ENCODE peak calls at places on chromosomes 4 and X, in five cellular contexts. One of them, this sample, is unnamed. For H3K9me3, the result is how much of the 10 kb centered on the place peaks cover.

GRCh38 chrX:78104447-78105176 is 564 bp downstream of the PGK1 start:
- DNase-seq in transverse colon: peak
- DNase-seq in suprapubic skin: peak
- DNase-seq in stomach: peak
- DNase-seq in HCT116: no peak
- DNase-seq in this sample: no peak

GRCh38 chr4:64230709-64231310 is 178.4 kb downstream of the TECRL start:
- DNase-seq in transverse colon: no peak
- DNase-seq in suprapubic skin: no peak
- DNase-seq in stomach: no peak
- DNase-seq in HCT116: peak
- DNase-seq in this sample: no peak

GRCh38 chrX:123803331-123803983 is 56.4 kb upstream of the XIAP start:
- DNase-seq in transverse colon: no peak
- DNase-seq in suprapubic skin: no peak
- DNase-seq in stomach: no peak
- DNase-seq in HCT116: peak
- DNase-seq in this sample: no peak

GRCh38 chrX:63250253-63250868 is 100.8 kb downstream of the SPIN4 start:
- DNase-seq in transverse colon: peak
- DNase-seq in suprapubic skin: no peak
- DNase-seq in stomach: peak
- DNase-seq in HCT116: peak
- DNase-seq in this sample: no peak

GRCh38 chr4:173167793-173168395 is 717 bp upstream of the GALNT7 start:
- DNase-seq in transverse colon: peak
- DNase-seq in suprapubic skin: peak
- DNase-seq in stomach: peak
- DNase-seq in HCT116: peak
- DNase-seq in this sample: no peak

GRCh38 chr4:38080061-38080531 is 119.9 kb downstream of the PTTG2 start:
- DNase-seq in transverse colon: no peak
- DNase-seq in suprapubic skin: no peak
- DNase-seq in stomach: no peak
- DNase-seq in HCT116: no peak
- DNase-seq in this sample: no peak

GRCh38 chr4:27057662-27058061 is 197.0 kb downstream of the STIM2 start:
- DNase-seq in transverse colon: no peak
- DNase-seq in suprapubic skin: no peak
- DNase-seq in stomach: no peak
- DNase-seq in HCT116: no peak
- DNase-seq in this sample: peak

GRCh38 chrX:151973851-151974335 is 583 bp downstream of the GABRE start:
- DNase-seq in transverse colon: peak
- DNase-seq in suprapubic skin: peak
- DNase-seq in stomach: no peak
- DNase-seq in HCT116: no peak
- DNase-seq in this sample: no peak

GRCh38 chr4:139279723-139280620 is at the start of gene MGARP:
- DNase-seq in transverse colon: no peak
- DNase-seq in suprapubic skin: no peak
- DNase-seq in stomach: no peak
- DNase-seq in HCT116: no peak
- DNase-seq in this sample: no peak

GRCh38 chr4:89558147-89558546 is 250.5 kb upstream of the GPRIN3 start:
- DNase-seq in transverse colon: no peak
- DNase-seq in suprapubic skin: no peak
- DNase-seq in stomach: no peak
- DNase-seq in HCT116: peak
- DNase-seq in this sample: no peak

GRCh38 chr4:160835789-160836188 is 1328.0 kb downstream of the FSTL5 start:
- DNase-seq in transverse colon: no peak
- DNase-seq in suprapubic skin: no peak
- DNase-seq in stomach: no peak
- DNase-seq in HCT116: peak
- DNase-seq in this sample: no peak

GRCh38 chrX:14886252-14886651 is 13.0 kb downstream of the MOSPD2 start:
- DNase-seq in transverse colon: no peak
- DNase-seq in suprapubic skin: no peak
- DNase-seq in stomach: no peak
- DNase-seq in HCT116: no peak
- DNase-seq in this sample: no peak

GRCh38 chr4:95415346-95415771 is 133.4 kb downstream of the UNC5C start:
- DNase-seq in transverse colon: no peak
- DNase-seq in suprapubic skin: no peak
- DNase-seq in stomach: no peak
- DNase-seq in HCT116: no peak
- DNase-seq in this sample: no peak

GRCh38 chr4:110680217-110680616 is 57.3 kb upstream of the PITX2 start:
- DNase-seq in transverse colon: no peak
- DNase-seq in suprapubic skin: no peak
- DNase-seq in stomach: no peak
- DNase-seq in HCT116: no peak
- DNase-seq in this sample: no peak

GRCh38 chr4:48780867-48781219 is 764 bp upstream of the FRYL start:
- DNase-seq in transverse colon: peak
- DNase-seq in suprapubic skin: peak
- DNase-seq in stomach: peak
- DNase-seq in HCT116: no peak
- DNase-seq in this sample: no peak

GRCh38 chr4:68734095-68734494 is 63.6 kb upstream of the UGT2B15 start:
- DNase-seq in transverse colon: no peak
- DNase-seq in suprapubic skin: no peak
- DNase-seq in stomach: no peak
- DNase-seq in HCT116: no peak
- DNase-seq in this sample: no peak

GRCh38 chrX:88366314-88366713 is 380.7 kb upstream of the CPXCR1 start:
- DNase-seq in transverse colon: no peak
- DNase-seq in suprapubic skin: no peak
- DNase-seq in stomach: no peak
- DNase-seq in HCT116: no peak
- DNase-seq in this sample: no peak
- H3K9me3 ChIP-seq in transverse colon: under half
- H3K9me3 ChIP-seq in suprapubic skin: under half
- H3K9me3 ChIP-seq in stomach: under half
- H3K9me3 ChIP-seq in HCT116: under half
- H3K9me3 ChIP-seq in this sample: under half

GRCh38 chrX:68897118-68897517 is 68.3 kb downstream of the EFNB1 start:
- DNase-seq in transverse colon: no peak
- DNase-seq in suprapubic skin: no peak
- DNase-seq in stomach: no peak
- DNase-seq in HCT116: no peak
- DNase-seq in this sample: no peak

GRCh38 chrX:68894513-68895338 is 65.9 kb downstream of the EFNB1 start:
- DNase-seq in transverse colon: peak
- DNase-seq in suprapubic skin: no peak
- DNase-seq in stomach: peak
- DNase-seq in HCT116: no peak
- DNase-seq in this sample: no peak

GRCh38 chrX:68894142-68894512 is 65.3 kb downstream of the EFNB1 start:
- DNase-seq in transverse colon: no peak
- DNase-seq in suprapubic skin: no peak
- DNase-seq in stomach: no peak
- DNase-seq in HCT116: no peak
- DNase-seq in this sample: no peak

GRCh38 chrX:68896581-68896980 is 67.8 kb downstream of the EFNB1 start:
- DNase-seq in transverse colon: no peak
- DNase-seq in suprapubic skin: no peak
- DNase-seq in stomach: no peak
- DNase-seq in HCT116: no peak
- DNase-seq in this sample: no peak

GRCh38 chrX:68895339-68896250 is 66.8 kb downstream of the EFNB1 start:
- DNase-seq in transverse colon: peak
- DNase-seq in suprapubic skin: no peak
- DNase-seq in stomach: peak
- DNase-seq in HCT116: no peak
- DNase-seq in this sample: no peak
- H3K27ac ChIP-seq in transverse colon: peak
- H3K27ac ChIP-seq in suprapubic skin: peak
- H3K27ac ChIP-seq in stomach: peak
- H3K27ac ChIP-seq in HCT116: no peak
- H3K27ac ChIP-seq in this sample: peak

GRCh38 chr4:40306991-40307390 is 28.1 kb upstream of the CHRNA9 start:
- DNase-seq in transverse colon: no peak
- DNase-seq in suprapubic skin: no peak
- DNase-seq in stomach: no peak
- DNase-seq in HCT116: no peak
- DNase-seq in this sample: no peak

GRCh38 chr4:40307627-40308497 is 27.3 kb upstream of the CHRNA9 start:
- DNase-seq in transverse colon: peak
- DNase-seq in suprapubic skin: no peak
- DNase-seq in stomach: peak
- DNase-seq in HCT116: no peak
- DNase-seq in this sample: no peak

GRCh38 chr4:40310225-40310624 is 24.9 kb upstream of the CHRNA9 start:
- DNase-seq in transverse colon: no peak
- DNase-seq in suprapubic skin: no peak
- DNase-seq in stomach: no peak
- DNase-seq in HCT116: no peak
- DNase-seq in this sample: no peak

GRCh38 chr4:40308528-40309122 is 26.5 kb upstream of the CHRNA9 start:
- DNase-seq in transverse colon: no peak
- DNase-seq in suprapubic skin: no peak
- DNase-seq in stomach: no peak
- DNase-seq in HCT116: no peak
- DNase-seq in this sample: no peak

DNA sequence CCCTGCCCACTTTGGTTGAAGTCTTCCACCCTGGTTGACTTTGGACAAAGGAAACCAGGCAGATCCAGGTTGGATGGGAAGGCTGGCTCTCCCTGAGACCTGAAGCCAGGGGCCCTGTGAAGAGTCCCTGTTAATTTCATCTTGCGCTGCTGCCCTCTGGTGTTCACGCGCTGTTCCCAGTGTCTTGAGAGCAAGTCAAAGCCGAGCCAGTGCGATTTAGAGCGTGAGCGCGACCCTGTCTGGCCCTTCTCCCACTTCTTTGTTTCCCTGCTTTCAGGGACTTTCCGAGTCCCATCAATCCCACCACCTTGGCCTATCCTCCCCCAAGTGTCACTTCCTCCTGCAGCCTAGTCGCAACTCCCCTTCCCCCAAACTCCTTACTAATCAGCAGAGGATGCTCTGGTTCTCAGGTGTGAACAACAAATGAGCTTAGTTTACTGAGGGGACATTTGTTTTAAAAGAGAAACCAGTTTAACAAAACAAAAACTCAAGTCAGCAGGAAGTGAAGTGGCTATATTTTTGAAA is 25.8 kb upstream of the CHRNA9 start:
- DNase-seq in transverse colon: peak
- DNase-seq in suprapubic skin: peak
- DNase-seq in stomach: peak
- DNase-seq in HCT116: peak
- DNase-seq in this sample: no peak
- TF ChIP-seq POLR2AphosphoS5 in transverse colon: no peak
- TF ChIP-seq POLR2AphosphoS5 in suprapubic skin: no peak
- TF ChIP-seq POLR2AphosphoS5 in stomach: no peak
- TF ChIP-seq POLR2AphosphoS5 in HCT116: no peak
- TF ChIP-seq POLR2AphosphoS5 in this sample: no peak

DNA sequence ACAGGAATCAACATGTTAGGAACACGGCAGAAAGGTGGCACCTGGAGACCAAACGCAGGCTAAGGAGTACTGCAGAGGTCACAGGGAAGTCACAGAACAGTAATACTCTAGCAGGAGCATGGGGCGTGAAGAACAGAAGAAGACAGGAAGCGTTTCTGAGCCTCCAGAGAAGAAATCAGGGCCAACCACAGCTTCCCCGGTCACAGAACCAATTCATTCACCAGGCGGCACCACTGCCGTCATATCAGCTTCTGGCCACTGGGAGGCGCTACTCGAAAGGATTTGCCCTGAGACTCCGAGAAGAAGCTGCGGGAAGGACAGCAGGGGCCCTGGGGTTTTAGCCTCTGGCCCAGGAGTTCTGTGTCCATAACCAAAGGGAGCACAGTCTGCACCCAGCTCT is 78.0 kb upstream of the DRD5 start:
- DNase-seq in transverse colon: peak
- DNase-seq in suprapubic skin: peak
- DNase-seq in stomach: peak
- DNase-seq in HCT116: peak
- DNase-seq in this sample: no peak
- H3K9me3 ChIP-seq in transverse colon: under half
- H3K9me3 ChIP-seq in suprapubic skin: under half
- H3K9me3 ChIP-seq in stomach: under half
- H3K9me3 ChIP-seq in HCT116: under half
- H3K9me3 ChIP-seq in this sample: under half